ENCODE peak calls at places on chromosomes 13 and 19, in seven cellular contexts. H, X, L, B, O, D and U are unnamed samples.

GRCh38 chr19:30340724-30341595 is 31.2 kb upstream of the ZNF536 start:
- DNase-seq in L (no peak), B (no peak), D (no peak), X (no peak), O (no peak), H (no peak), U (no peak)

GRCh38 chr19:54129617-54129996 is 8.0 kb upstream of the CNOT3 start:
- DNase-seq in L (no peak), O (no peak), B (no peak), D (no peak), H (no peak), X (no peak), U (no peak)

GRCh38 chr13:49220035-49220855 is at the start of gene MLNR:
- DNase-seq in L (peak; percentile 68), B (peak; percentile 49), O (peak; percentile 14), X (peak; percentile 50), D (no peak), H (peak; percentile 35), U (peak; percentile 23)

GRCh38 chr13:36872621-36873020 is 47.4 kb downstream of the SMAD9 start:
- DNase-seq in X (no peak), H (no peak), L (no peak), D (no peak), O (no peak), B (no peak), U (no peak)

GRCh38 chr19:46413262-46414031 is at the start of gene CCDC8:
- DNase-seq in D (no peak), L (peak; percentile 88), H (no peak), X (no peak), O (peak; percentile 97), B (peak; percentile 99), U (no peak)

GRCh38 chr13:75902166-75903104 is 266.3 kb downstream of the LMO7 start:
- DNase-seq in B (no peak), L (no peak), H (no peak), O (no peak), D (no peak), X (no peak), U (no peak)

GRCh38 chr19:34649886-34650543 is 26.9 kb downstream of the SCGB2B2 start:
- DNase-seq in B (no peak), L (no peak), O (no peak), H (no peak), D (no peak), X (no peak), U (no peak)

GRCh38 chr13:80630685-80631121 is 289.8 kb upstream of the SPRY2 start:
- DNase-seq in B (peak; percentile 97), D (no peak), L (no peak), H (no peak), X (no peak), O (no peak), U (no peak)

GRCh38 chr19:31545766-31546165 is 196.5 kb upstream of the TSHZ3 start:
- DNase-seq in B (no peak), L (no peak), O (no peak), H (no peak), D (no peak), X (no peak), U (no peak)

GRCh38 chr13:102839462-102839861 is 6.4 kb upstream of the ERCC5 start:
- DNase-seq in H (no peak), D (no peak), O (no peak), B (peak; percentile 65), L (no peak), X (no peak), U (no peak)

GRCh38 chr13:80680786-80681366 is 339.9 kb upstream of the SPRY2 start:
- DNase-seq in D (no peak), O (no peak), X (no peak), L (no peak), H (no peak), B (no peak), U (no peak)

GRCh38 chr19:45279587-45280192 is 28.6 kb downstream of the MARK4 start:
- DNase-seq in X (no peak), D (no peak), L (no peak), H (no peak), O (no peak), B (no peak), U (no peak)

GRCh38 chr13:46593403-46593802 is 40.4 kb downstream of the LRCH1 start:
- DNase-seq in L (no peak), B (no peak), X (peak; percentile 59), O (no peak), H (peak; percentile 59), D (no peak), U (peak; percentile 78)

GRCh38 chr13:50955212-50955611 is 45.6 kb downstream of the RNASEH2B start:
- DNase-seq in X (no peak), O (no peak), L (no peak), D (no peak), H (no peak), B (no peak), U (no peak)

GRCh38 chr19:39858541-39858940 is 12.4 kb upstream of the FBL start:
- DNase-seq in L (peak; percentile 68), B (no peak), O (no peak), X (no peak), D (no peak), H (no peak), U (no peak)

GRCh38 chr13:97344250-97345175 is 89.5 kb upstream of the RAP2A start:
- DNase-seq in H (peak; percentile 38), X (peak; percentile 35), O (peak; percentile 49), L (no peak), B (peak; percentile 75), D (no peak), U (peak; percentile 56)

GRCh38 chr13:45695198-45695730 is 6.9 kb upstream of the CBY2 start:
- DNase-seq in O (no peak), D (no peak), H (no peak), X (no peak), B (peak; percentile 5), L (no peak), U (no peak)

GRCh38 chr13:51221674-51222509 is at the start of gene FAM124A:
- DNase-seq in H (peak; percentile 17), B (peak; percentile 54), D (no peak), O (no peak), X (peak; percentile 26), L (peak; percentile 77), U (no peak)

GRCh38 chr19:33800012-33800680 is 3.5 kb downstream of the KCTD15 start:
- DNase-seq in H (no peak), X (no peak), O (no peak), D (no peak), B (no peak), L (no peak), U (no peak)

GRCh38 chr19:18588611-18589379 is at the start of gene REX1BD:
- DNase-seq in H (peak; percentile 87), L (peak; percentile 92), X (peak; percentile 86), D (peak; percentile 57), O (peak; percentile 66), B (peak; percentile 88), U (peak; percentile 93)

GRCh38 chr19:31506102-31506501 is 156.9 kb upstream of the TSHZ3 start:
- DNase-seq in L (no peak), X (no peak), D (no peak), O (no peak), B (no peak), H (no peak), U (no peak)

GRCh38 chr13:76709851-76710250 is 176.4 kb downstream of the KCTD12 start:
- DNase-seq in O (no peak), H (no peak), B (no peak), X (no peak), D (no peak), L (no peak), U (no peak)

GRCh38 chr19:2693492-2693891 is 9.0 kb downstream of the GNG7 start:
- DNase-seq in B (no peak), X (no peak), D (no peak), H (no peak), L (no peak), O (no peak), U (no peak)
- H3K27ac ChIP-seq in B (no peak overlapping the region), X (no peak overlapping the region), D (no peak overlapping the region), H (no peak overlapping the region), L (no peak overlapping the region), O (no peak overlapping the region), U (no peak overlapping the region)

GRCh38 chr19:2170987-2171348 is 7.2 kb downstream of the DOT1L start:
- DNase-seq in L (no peak), D (no peak), B (no peak), O (no peak), X (no peak), H (no peak), U (no peak)
- H3K4me1 ChIP-seq in L (peaks cover 63% of the 10 kb centered on the region), D (peaks cover 43% of the 10 kb centered on the region), B (peaks cover 68% of the 10 kb centered on the region), O (peaks cover 31% of the 10 kb centered on the region), X (peaks cover 37% of the 10 kb centered on the region), H (peaks cover 52% of the 10 kb centered on the region), U (peaks cover 35% of the 10 kb centered on the region)

GRCh38 chr19:19655641-19656343 is 7.7 kb downstream of the ATP13A1 start:
- DNase-seq in L (no peak), B (no peak), H (no peak), X (no peak), D (no peak), O (no peak), U (no peak)
- H3K36me3 ChIP-seq in L (peaks cover 93% of the 10 kb centered on the region), B (peaks cover 42% of the 10 kb centered on the region), H (peaks cover 87% of the 10 kb centered on the region), X (peaks cover 73% of the 10 kb centered on the region), D (peaks cover 75% of the 10 kb centered on the region), O (peaks cover 26% of the 10 kb centered on the region), U (peaks cover 80% of the 10 kb centered on the region)

GRCh38 chr13:112970552-112971287 is 1.7 kb downstream of the MCF2L start:
- DNase-seq in H (no peak), X (no peak), B (no peak), O (no peak), L (peak; percentile 31), D (no peak), U (no peak)

GRCh38 chr13:112968910-112969691 is at the start of gene MCF2L:
- DNase-seq in H (peak; percentile 71), D (no peak), O (no peak), L (peak; percentile 81), X (peak; percentile 69), B (peak; percentile 65), U (peak; percentile 59)

GRCh38 chr13:112968380-112968909 is 569 bp upstream of the MCF2L start:
- DNase-seq in D (no peak), B (no peak), L (peak; percentile 85), H (peak; percentile 54), X (peak; percentile 48), O (no peak), U (peak; percentile 36)

GRCh38 chr13:112971288-112971643 is 2.3 kb downstream of the MCF2L start:
- DNase-seq in O (no peak), B (no peak), D (no peak), L (peak; percentile 42), H (no peak), X (no peak), U (no peak)

GRCh38 chr13:112969692-112970338 is 801 bp downstream of the MCF2L start:
- DNase-seq in L (no peak), O (no peak), D (no peak), H (no peak), X (no peak), B (no peak), U (no peak)
- H3K27ac ChIP-seq in L (peak overlapping the region; percentile 17), O (no peak overlapping the region), D (no peak overlapping the region), H (peak overlapping the region; percentile 57), X (peak overlapping the region; percentile 53), B (no peak overlapping the region), U (peak overlapping the region; percentile 64)